ENCODE peak calls at places on chromosomes 5 and 9, in five cellular contexts. V is AG08395, B is GM20000, I is cerebellar cortex, E is WTC11. F is an unnamed sample.

GRCh38 chr9:127452481-127453092 is 1.3 kb downstream of the LRSAM1 start:
- DNase-seq in I (peak), E (no peak), V (no peak), B (no peak), F (no peak)

GRCh38 chr9:93517331-93517730 is 59.1 kb upstream of the PHF2 start:
- DNase-seq in B (no peak), E (no peak), V (no peak), I (no peak), F (no peak)

GRCh38 chr9:133359420-133360175 is 3.2 kb downstream of the SURF2 start:
- DNase-seq in I (peak), B (no peak), E (peak), V (no peak), F (no peak)

GRCh38 chr5:172835246-172836030 is 1.4 kb downstream of the ERGIC1 start:
- DNase-seq in E (no peak), V (no peak), B (peak), I (no peak), F (no peak)

GRCh38 chr9:125486576-125486975 is 220.4 kb downstream of the MAPKAP1 start:
- DNase-seq in V (no peak), E (no peak), I (no peak), B (no peak), F (no peak)

GRCh38 chr9:75358837-75359236 is 270.5 kb downstream of the OSTF1 start:
- DNase-seq in V (no peak), I (no peak), B (no peak), E (no peak), F (no peak)

GRCh38 chr5:135345945-135346731 is 52.9 kb downstream of the MACROH2A1 start:
- DNase-seq in I (no peak), V (no peak), B (no peak), E (no peak), F (no peak)

GRCh38 chr9:102518324-102518723 is 476.8 kb upstream of the CYLC2 start:
- DNase-seq in B (no peak), E (no peak), I (no peak), V (no peak), F (no peak)

GRCh38 chr9:89755835-89756234 is 151.0 kb downstream of the GADD45G start:
- DNase-seq in E (no peak), I (no peak), V (no peak), B (no peak), F (no peak)

GRCh38 chr5:123807177-123807900 is 295.4 kb downstream of the CSNK1G3 start:
- DNase-seq in I (peak), B (no peak), E (no peak), V (peak), F (peak)

GRCh38 chr5:126543009-126543408 is 52.0 kb downstream of the ALDH7A1 start:
- DNase-seq in B (no peak), V (no peak), E (no peak), I (no peak), F (no peak)

GRCh38 chr5:62112689-62113220 is 193.3 kb upstream of the KIF2A start:
- DNase-seq in V (no peak), I (no peak), B (no peak), E (no peak), F (no peak)

GRCh38 chr9:130555968-130556367 is 23.4 kb upstream of the FUBP3 start:
- DNase-seq in V (no peak), B (no peak), E (no peak), I (no peak), F (no peak)

GRCh38 chr5:42949348-42950090 is 90.6 kb downstream of the ANXA2R start:
- DNase-seq in V (peak), B (peak), I (no peak), E (no peak), F (no peak)

GRCh38 chr9:28378236-28378635 is 805.0 kb upstream of the C9orf72 start:
- DNase-seq in B (no peak), V (no peak), I (no peak), E (no peak), F (no peak)

GRCh38 chr9:79011461-79011860 is 560.3 kb upstream of the TLE4 start:
- DNase-seq in B (no peak), I (no peak), E (no peak), V (no peak), F (no peak)

GRCh38 chr5:103808464-103809106 is 246.0 kb upstream of the NUDT12 start:
- DNase-seq in B (peak), V (peak), E (peak), I (peak), F (no peak)

GRCh38 chr5:113371788-113372196 is 63.0 kb downstream of the TSSK1B start:
- DNase-seq in B (no peak), I (peak), E (no peak), V (no peak), F (no peak)

GRCh38 chr5:95709967-95710650 is 21.0 kb upstream of the RHOBTB3 start:
- DNase-seq in E (peak), B (no peak), V (no peak), I (peak), F (no peak)

F was measured in GM04503.